ENCODE peak calls at places on chromosome 1, in seven cellular contexts. F, P, C, R, D, E and K are unnamed samples.

GRCh38 chr1:54225378-54225777 is 25.4 kb downstream of the MRPL37 start:
- DNase-seq in F (no peak), P (no peak), C (no peak), R (no peak), D (no peak), E (no peak), K (no peak)

GRCh38 chr1:223846668-223847007 is 891 bp upstream of the TP53BP2 start:
- DNase-seq in F (no peak), P (no peak), C (peak), R (no peak), D (peak), E (peak), K (no peak)

GRCh38 chr1:154295408-154296235 is 23.2 kb downstream of the HAX1 start:
- DNase-seq in F (no peak), P (no peak), C (no peak), R (peak), D (no peak), E (no peak), K (no peak)

GRCh38 chr1:155104605-155105534 is 22.8 kb upstream of the EFNA1 start:
- DNase-seq in F (no peak), P (no peak), C (no peak), R (no peak), D (no peak), E (no peak), K (no peak)

GRCh38 chr1:20558180-20558579 is 5.8 kb downstream of the FAM43B start:
- DNase-seq in F (no peak), P (no peak), C (no peak), R (no peak), D (no peak), E (no peak), K (no peak)

GRCh38 chr1:167938083-167938482 is 1.2 kb upstream of the MPC2 start:
- DNase-seq in F (no peak), P (no peak), C (no peak), R (no peak), D (no peak), E (no peak), K (no peak)

GRCh38 chr1:24015226-24016210 is 35.4 kb upstream of the SRSF10 start:
- DNase-seq in F (no peak), P (no peak), C (no peak), R (no peak), D (no peak), E (peak), K (no peak)

GRCh38 chr1:221442056-221442455 is 299.8 kb downstream of the DUSP10 start:
- DNase-seq in F (no peak), P (no peak), C (no peak), R (no peak), D (no peak), E (no peak), K (no peak)

GRCh38 chr1:63277195-63278192 is 44.9 kb upstream of the FOXD3 start:
- DNase-seq in F (no peak), P (no peak), C (no peak), R (no peak), D (no peak), E (no peak), K (no peak)

GRCh38 chr1:24289937-24290595 is 29.1 kb upstream of the GRHL3 start:
- DNase-seq in F (no peak), P (no peak), C (peak), R (no peak), D (peak), E (peak), K (peak)

GRCh38 chr1:155794605-155795265 is 62.3 kb downstream of the GON4L start:
- DNase-seq in F (no peak), P (no peak), C (no peak), R (no peak), D (no peak), E (no peak), K (no peak)

GRCh38 chr1:235979716-235980338 is 85.1 kb downstream of the NID1 start:
- DNase-seq in F (no peak), P (no peak), C (no peak), R (no peak), D (no peak), E (no peak), K (no peak)

GRCh38 chr1:145916745-145917144 is 1.8 kb downstream of the PEX11B start:
- DNase-seq in F (no peak), P (no peak), C (no peak), R (no peak), D (no peak), E (no peak), K (no peak)

GRCh38 chr1:221263831-221264767 is 384.9 kb downstream of the HLX start:
- DNase-seq in F (peak), P (no peak), C (no peak), R (peak), D (no peak), E (peak), K (no peak)

GRCh38 chr1:147168626-147169058 is 3.6 kb downstream of the PRKAB2 start:
- DNase-seq in F (no peak), P (no peak), C (no peak), R (no peak), D (no peak), E (no peak), K (no peak)

GRCh38 chr1:115654663-115655306 is 13.0 kb downstream of the VANGL1 start:
- DNase-seq in F (no peak), P (no peak), C (no peak), R (no peak), D (peak), E (peak), K (no peak)

GRCh38 chr1:115654125-115654524 is 12.4 kb downstream of the VANGL1 start:
- DNase-seq in F (no peak), P (no peak), C (no peak), R (no peak), D (no peak), E (no peak), K (no peak)

GRCh38 chr1:115656461-115657077 is 14.8 kb downstream of the VANGL1 start:
- DNase-seq in F (no peak), P (no peak), C (no peak), R (no peak), D (no peak), E (no peak), K (no peak)

GRCh38 chr1:115655916-115656315 is 14.1 kb downstream of the VANGL1 start:
- DNase-seq in F (no peak), P (no peak), C (no peak), R (no peak), D (no peak), E (no peak), K (no peak)

GRCh38 chr1:115655307-115655664 is 13.5 kb downstream of the VANGL1 start:
- DNase-seq in F (peak), P (no peak), C (no peak), R (no peak), D (no peak), E (no peak), K (peak)
- H3K27ac ChIP-seq in F (peak), P (peak), C (peak), R (no peak), D (no peak), E (peak), K (peak)

GRCh38 chr1:196147530-196147929 is 460.7 kb downstream of the KCNT2 start:
- DNase-seq in F (no peak), P (no peak), C (no peak), R (no peak), D (no peak), E (no peak), K (no peak)
- H3K27ac ChIP-seq in F (no peak), P (no peak), C (no peak), R (no peak), D (no peak), E (no peak), K (no peak)

DNA sequence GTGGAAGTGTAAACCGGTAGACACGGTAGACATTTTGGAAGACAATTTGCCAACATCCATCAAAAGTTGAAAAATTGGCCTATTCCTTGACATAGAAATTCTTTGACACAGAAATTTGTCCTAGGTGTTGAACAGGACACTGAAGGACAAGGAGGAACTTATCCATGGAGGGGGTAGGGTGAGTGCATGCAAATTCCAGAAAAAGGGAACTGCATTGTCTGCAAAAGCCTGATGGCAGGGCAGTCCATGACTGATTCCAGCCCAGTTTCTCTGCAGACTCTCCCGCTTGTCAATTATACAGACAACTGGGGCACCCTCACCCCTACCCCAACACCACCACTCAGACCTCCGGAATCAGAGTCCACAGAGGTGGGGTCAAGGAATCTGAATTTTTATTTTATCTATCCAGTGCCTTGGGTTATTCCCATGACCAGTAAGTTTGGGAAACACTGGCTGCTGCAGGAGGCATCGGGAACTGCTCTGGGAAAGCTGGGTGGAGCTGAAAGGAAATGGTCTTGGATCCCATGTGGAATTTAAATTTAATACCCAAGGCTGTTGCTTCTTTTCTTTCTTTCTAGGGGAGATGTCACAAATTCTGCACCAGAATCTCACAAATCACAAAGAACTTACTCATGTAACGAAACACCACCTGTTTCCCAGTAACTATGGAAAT is 103.3 kb upstream of the SLC45A1 start:
- DNase-seq in F (no peak), P (no peak), C (no peak), R (no peak), D (no peak), E (no peak), K (no peak)
- H3K27ac ChIP-seq in F (no peak), P (no peak), C (no peak), R (no peak), D (no peak), E (no peak), K (no peak)

GRCh38 chr1:150627821-150628410 is 1.5 kb downstream of the ENSA start:
- DNase-seq in F (no peak), P (no peak), C (no peak), R (no peak), D (no peak), E (no peak), K (no peak)
- H3K27ac ChIP-seq in F (peak), P (peak), C (peak), R (no peak), D (no peak), E (peak), K (peak)